ENCODE peak calls at places on chromosomes 13 and 19, in ten cellular contexts. Q is tibial artery, S is lung, Z is transverse colon, P is pancreas, L is HFF-Myc, J is cardiac fibroblast, V is heart right ventricle, A is breast epithelium, W is GM23338. F is an unnamed sample.

GRCh38 chr13:40765602-40766001 is 5.4 kb downstream of the MRPS31 start:
- DNase-seq in J (no peak), P (no peak), S (no peak), L (no peak), Z (no peak), A (no peak), Q (no peak), V (no peak), W (no peak), F (no peak)

GRCh38 chr13:96089749-96090239 is at the start of gene HS6ST3:
- DNase-seq in Z (no peak), P (peak; percentile 93), V (peak; percentile 36), S (no peak), A (no peak), L (no peak), W (peak; percentile 75), J (peak; percentile 7), Q (no peak), F (no peak)

GRCh38 chr13:111401151-111401550 is 80.7 kb downstream of the TEX29 start:
- DNase-seq in Q (no peak), A (no peak), V (no peak), P (no peak), S (no peak), W (no peak), Z (no peak), L (no peak), J (no peak), F (no peak)

GRCh38 chr13:44904982-44905381 is 84.3 kb downstream of the NUFIP1 start:
- DNase-seq in Q (peak; percentile 52), P (no peak), S (peak; percentile 38), W (no peak), A (no peak), Z (peak; percentile 47), L (peak; percentile 96), V (peak; percentile 28), J (peak; percentile 98), F (peak; percentile 83)

GRCh38 chr19:2449019-2449418 is 7.7 kb downstream of the LMNB2 start:
- DNase-seq in J (no peak), V (no peak), Q (no peak), S (no peak), Z (no peak), P (no peak), W (no peak), L (no peak), A (no peak), F (no peak)

GRCh38 chr13:45623516-45624090 is 8.1 kb upstream of the ERICH6B start:
- DNase-seq in J (peak; percentile 21), Q (no peak), P (no peak), S (no peak), V (no peak), Z (no peak), L (no peak), W (peak; percentile 48), A (no peak), F (no peak)

GRCh38 chr13:78712866-78713265 is 53.9 kb upstream of the OBI1 start:
- DNase-seq in V (no peak), A (no peak), L (no peak), W (peak; percentile 9), Z (no peak), Q (no peak), P (no peak), J (no peak), S (no peak), F (no peak)

GRCh38 chr19:1259873-1260748 is 9.0 kb upstream of the CIRBP start:
- DNase-seq in Z (peak; percentile 63), Q (no peak), L (no peak), W (no peak), S (no peak), J (no peak), A (no peak), P (no peak), V (no peak), F (no peak)

GRCh38 chr13:99178636-99179035 is 22.0 kb upstream of the UBAC2 start:
- DNase-seq in P (no peak), V (peak; percentile 39), J (peak; percentile 15), L (no peak), A (no peak), S (no peak), Z (no peak), Q (no peak), W (no peak), F (no peak)

GRCh38 chr19:55650602-55651230 is 2.7 kb downstream of the CCDC106 start:
- DNase-seq in A (no peak), P (peak; percentile 71), L (no peak), W (no peak), V (no peak), J (no peak), Z (no peak), Q (no peak), S (no peak), F (no peak)

GRCh38 chr19:55651236-55651635 is 3.2 kb downstream of the CCDC106 start:
- DNase-seq in J (no peak), V (no peak), L (no peak), Z (no peak), W (no peak), S (no peak), Q (no peak), A (no peak), P (peak; percentile 78), F (no peak)

GRCh38 chr19:55654323-55654832 is 457 bp upstream of the U2AF2 start:
- DNase-seq in Q (peak; percentile 100), J (peak; percentile 100), A (peak; percentile 99), P (peak; percentile 99), S (peak; percentile 99), W (peak; percentile 100), Z (peak; percentile 99), L (peak; percentile 99), V (peak; percentile 98), F (peak; percentile 93)

GRCh38 chr19:55653651-55654322 is 1.0 kb upstream of the U2AF2 start:
- DNase-seq in P (peak; percentile 100), Q (peak; percentile 97), A (peak; percentile 96), W (peak; percentile 97), V (peak; percentile 98), Z (peak; percentile 99), S (peak; percentile 96), J (peak; percentile 99), L (peak; percentile 96), F (peak; percentile 96)

DNA sequence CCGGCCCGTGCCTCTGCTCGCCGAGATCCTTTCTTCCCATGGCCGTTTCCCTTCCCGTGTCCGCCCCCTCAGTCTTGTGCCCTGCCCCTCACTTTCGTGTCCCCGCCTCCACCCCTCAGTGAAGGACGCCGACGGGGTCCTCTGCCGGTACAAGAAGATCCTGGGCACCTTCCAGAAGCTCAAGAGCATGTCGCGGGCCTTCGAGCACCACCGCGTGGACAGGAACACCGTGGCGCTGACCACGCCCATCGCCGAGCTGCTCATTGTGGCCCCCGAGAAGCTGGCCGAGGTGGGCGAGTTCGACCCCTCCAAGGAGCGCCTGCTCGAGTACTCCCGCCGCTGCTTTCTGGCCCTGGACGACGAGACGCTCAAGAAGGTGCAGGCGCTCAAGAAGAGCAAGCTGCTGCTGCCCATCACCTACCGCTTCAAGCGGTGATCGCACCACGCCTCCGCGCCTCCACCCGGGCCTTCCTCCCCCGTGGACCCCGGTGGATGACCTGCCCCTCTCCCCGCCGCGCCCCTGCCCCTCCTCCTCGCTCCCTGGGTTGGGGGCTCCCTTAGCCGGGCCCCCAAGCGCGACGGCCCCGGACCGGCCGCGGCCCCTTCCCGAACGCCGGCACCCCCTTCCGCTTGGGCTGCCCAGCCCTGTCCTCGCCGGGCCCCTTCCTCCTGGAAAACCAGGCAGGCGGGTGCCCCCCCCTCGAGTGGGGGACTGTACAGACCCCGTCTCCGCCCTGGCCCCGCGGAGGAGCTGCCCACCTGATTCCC is 2.3 kb upstream of the U2AF2 start:
- DNase-seq in A (no peak), L (no peak), Z (no peak), P (peak; percentile 85), S (no peak), W (peak; percentile 82), V (peak; percentile 45), J (no peak), Q (no peak), F (no peak)
- H3K4me3 ChIP-seq in A (no peak overlapping the region), L (no peak overlapping the region), Z (no peak overlapping the region), P (no peak overlapping the region), S (no peak overlapping the region), W (peak overlapping the region; percentile 100), V (no peak overlapping the region), J (no peak overlapping the region), Q (no peak overlapping the region), F (no peak overlapping the region)

DNA sequence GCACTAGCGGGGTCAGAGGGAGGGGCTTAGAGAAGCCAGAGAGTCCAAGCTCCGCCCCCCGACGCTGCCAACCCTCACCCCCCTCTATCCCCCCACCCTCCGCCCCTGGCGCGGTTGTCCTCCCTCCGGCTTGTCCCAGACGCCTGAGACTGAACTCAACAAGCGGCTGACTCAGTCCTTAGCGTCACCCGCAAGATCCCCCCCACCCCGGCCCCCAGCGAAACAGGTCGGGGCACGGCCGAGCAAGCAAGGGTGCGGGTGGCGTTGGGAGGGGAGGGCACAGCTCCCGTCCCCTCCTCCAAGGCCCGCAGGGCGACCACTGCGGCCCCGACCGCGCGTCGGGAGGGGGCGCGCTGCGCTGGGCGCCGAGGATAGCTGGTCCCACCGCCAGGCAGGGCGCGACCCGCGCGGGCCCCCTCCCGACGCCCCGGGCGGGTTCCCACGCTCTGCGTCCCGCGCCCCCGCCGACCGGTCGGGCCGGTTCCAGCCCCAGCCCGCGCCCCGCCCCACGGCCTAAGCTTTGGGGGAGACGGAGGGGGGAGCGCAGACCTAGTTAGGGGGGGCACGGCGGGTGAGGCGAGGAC is 5.3 kb downstream of the NOTCH3 start:
- DNase-seq in L (no peak), Z (peak; percentile 29), Q (peak; percentile 74), V (peak; percentile 67), A (peak; percentile 85), S (peak; percentile 74), J (peak; percentile 65), W (peak; percentile 93), P (peak; percentile 86), F (no peak)
- TF ChIP-seq CTCF in L (no peak), Z (no peak), Q (peak; percentile 4), V (peak; percentile 7), A (no peak), S (no peak), J (no peak), W (peak; percentile 54), P (no peak), F (peak; percentile 45)

DNA sequence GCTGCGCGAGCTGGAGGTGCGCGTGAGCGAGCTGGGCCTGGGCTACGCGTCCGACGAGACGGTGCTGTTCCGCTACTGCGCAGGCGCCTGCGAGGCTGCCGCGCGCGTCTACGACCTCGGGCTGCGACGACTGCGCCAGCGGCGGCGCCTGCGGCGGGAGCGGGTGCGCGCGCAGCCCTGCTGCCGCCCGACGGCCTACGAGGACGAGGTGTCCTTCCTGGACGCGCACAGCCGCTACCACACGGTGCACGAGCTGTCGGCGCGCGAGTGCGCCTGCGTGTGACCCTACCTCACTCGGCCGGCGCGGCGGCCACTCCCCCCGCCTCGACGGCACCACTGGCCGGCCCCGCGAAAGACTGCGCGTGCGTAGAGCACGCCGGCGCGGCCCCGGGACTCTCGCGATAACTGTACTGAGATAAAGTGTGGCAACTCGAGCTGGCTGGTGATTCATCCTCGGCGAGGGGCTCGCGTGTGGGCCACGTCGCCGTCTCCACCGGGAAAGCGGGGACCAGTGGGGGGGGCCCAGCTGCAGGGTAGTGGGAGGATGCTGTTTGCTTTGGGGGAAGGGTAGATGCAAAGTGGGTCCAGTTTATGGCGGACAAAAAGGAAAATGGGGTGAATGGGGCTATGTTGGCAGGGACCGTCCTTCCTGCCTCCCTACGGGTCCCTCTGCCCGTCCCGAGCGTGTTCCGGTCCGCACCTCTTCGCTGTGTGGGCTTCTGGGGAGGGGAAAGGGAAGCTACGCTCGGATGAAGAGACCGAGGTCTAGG is 11.4 kb downstream of the FUT6 start:
- DNase-seq in P (peak; percentile 94), V (peak; percentile 84), S (peak; percentile 90), Q (peak; percentile 70), J (peak; percentile 94), Z (peak; percentile 95), L (peak; percentile 60), A (peak; percentile 74), W (peak; percentile 94), F (peak; percentile 17)
- H3K4me3 ChIP-seq in P (no peak overlapping the region), V (peak overlapping the region; percentile 40), S (peak overlapping the region; percentile 47), Q (peak overlapping the region; percentile 46), J (peak overlapping the region; percentile 69), Z (peak overlapping the region; percentile 29), L (peak overlapping the region; percentile 47), A (peak overlapping the region; percentile 57), W (peak overlapping the region; percentile 86), F (peak overlapping the region; percentile 76)

GRCh38 chr13:74032325-74032724 is 101.9 kb downstream of the KLF12 start:
- DNase-seq in A (no peak), L (no peak), J (no peak), P (no peak), W (no peak), V (no peak), S (no peak), Q (no peak), Z (no peak), F (no peak)
- TF ChIP-seq CTCF in A (no peak), L (no peak), J (no peak), P (no peak), W (no peak), V (no peak), S (no peak), Q (no peak), Z (no peak), F (no peak)